ENCODE peak calls at places on chromosomes 12 and 14, in six cellular contexts. One of them, this sample, is unnamed.

GRCh38 chr14:35244542-35244941 is 47.6 kb upstream of the PSMA6 start:
- DNase-seq in AG04449: no peak
- DNase-seq in upper lobe of left lung: no peak
- DNase-seq in CD8-positive, alpha-beta T cell: no peak
- DNase-seq in naive thymus-derived CD4-positive, alpha-beta T cell: no peak
- DNase-seq in RWPE2: no peak
- DNase-seq in this sample: no peak

GRCh38 chr14:61403411-61403810 is 82.0 kb downstream of the PRKCH start:
- DNase-seq in AG04449: no peak
- DNase-seq in upper lobe of left lung: no peak
- DNase-seq in CD8-positive, alpha-beta T cell: peak
- DNase-seq in naive thymus-derived CD4-positive, alpha-beta T cell: peak
- DNase-seq in RWPE2: no peak
- DNase-seq in this sample: peak

GRCh38 chr14:85934123-85934885 is 404.4 kb downstream of the FLRT2 start:
- DNase-seq in AG04449: no peak
- DNase-seq in upper lobe of left lung: no peak
- DNase-seq in CD8-positive, alpha-beta T cell: peak
- DNase-seq in naive thymus-derived CD4-positive, alpha-beta T cell: peak
- DNase-seq in RWPE2: no peak
- DNase-seq in this sample: peak

GRCh38 chr12:57722716-57723629 is 15.6 kb downstream of the AGAP2 start:
- DNase-seq in AG04449: no peak
- DNase-seq in upper lobe of left lung: no peak
- DNase-seq in CD8-positive, alpha-beta T cell: no peak
- DNase-seq in naive thymus-derived CD4-positive, alpha-beta T cell: no peak
- DNase-seq in RWPE2: no peak
- DNase-seq in this sample: no peak

GRCh38 chr14:51604078-51604477 is 47.6 kb upstream of the FRMD6 start:
- DNase-seq in AG04449: peak
- DNase-seq in upper lobe of left lung: no peak
- DNase-seq in CD8-positive, alpha-beta T cell: no peak
- DNase-seq in naive thymus-derived CD4-positive, alpha-beta T cell: no peak
- DNase-seq in RWPE2: no peak
- DNase-seq in this sample: no peak

GRCh38 chr14:64758711-64759554 is 54.7 kb downstream of the PLEKHG3 start:
- DNase-seq in AG04449: peak
- DNase-seq in upper lobe of left lung: no peak
- DNase-seq in CD8-positive, alpha-beta T cell: no peak
- DNase-seq in naive thymus-derived CD4-positive, alpha-beta T cell: no peak
- DNase-seq in RWPE2: peak
- DNase-seq in this sample: no peak

GRCh38 chr12:30180602-30181001 is 396.9 kb upstream of the TMTC1 start:
- DNase-seq in AG04449: no peak
- DNase-seq in upper lobe of left lung: no peak
- DNase-seq in CD8-positive, alpha-beta T cell: no peak
- DNase-seq in naive thymus-derived CD4-positive, alpha-beta T cell: no peak
- DNase-seq in RWPE2: no peak
- DNase-seq in this sample: no peak

GRCh38 chr12:95006206-95006605 is 2.7 kb upstream of the NDUFA12 start:
- DNase-seq in AG04449: no peak
- DNase-seq in upper lobe of left lung: no peak
- DNase-seq in CD8-positive, alpha-beta T cell: no peak
- DNase-seq in naive thymus-derived CD4-positive, alpha-beta T cell: peak
- DNase-seq in RWPE2: no peak
- DNase-seq in this sample: peak

GRCh38 chr14:54366726-54367707 is 29.8 kb upstream of the CDKN3 start:
- DNase-seq in AG04449: peak
- DNase-seq in upper lobe of left lung: no peak
- DNase-seq in CD8-positive, alpha-beta T cell: peak
- DNase-seq in naive thymus-derived CD4-positive, alpha-beta T cell: no peak
- DNase-seq in RWPE2: no peak
- DNase-seq in this sample: peak

GRCh38 chr14:61260939-61261776 is 20.0 kb downstream of the TMEM30B start:
- DNase-seq in AG04449: no peak
- DNase-seq in upper lobe of left lung: no peak
- DNase-seq in CD8-positive, alpha-beta T cell: no peak
- DNase-seq in naive thymus-derived CD4-positive, alpha-beta T cell: no peak
- DNase-seq in RWPE2: no peak
- DNase-seq in this sample: no peak

GRCh38 chr14:103867523-103867953 is 20.2 kb upstream of the PPP1R13B start:
- DNase-seq in AG04449: no peak
- DNase-seq in upper lobe of left lung: peak
- DNase-seq in CD8-positive, alpha-beta T cell: no peak
- DNase-seq in naive thymus-derived CD4-positive, alpha-beta T cell: no peak
- DNase-seq in RWPE2: peak
- DNase-seq in this sample: no peak

GRCh38 chr14:85248881-85249635 is 280.9 kb upstream of the FLRT2 start:
- DNase-seq in AG04449: no peak
- DNase-seq in upper lobe of left lung: no peak
- DNase-seq in CD8-positive, alpha-beta T cell: no peak
- DNase-seq in naive thymus-derived CD4-positive, alpha-beta T cell: no peak
- DNase-seq in RWPE2: no peak
- DNase-seq in this sample: no peak

GRCh38 chr14:77053046-77053841 is 24.7 kb upstream of the IRF2BPL start:
- DNase-seq in AG04449: no peak
- DNase-seq in upper lobe of left lung: peak
- DNase-seq in CD8-positive, alpha-beta T cell: peak
- DNase-seq in naive thymus-derived CD4-positive, alpha-beta T cell: peak
- DNase-seq in RWPE2: no peak
- DNase-seq in this sample: peak

GRCh38 chr14:68979021-68979721 is at the start of gene ACTN1:
- DNase-seq in AG04449: peak
- DNase-seq in upper lobe of left lung: peak
- DNase-seq in CD8-positive, alpha-beta T cell: peak
- DNase-seq in naive thymus-derived CD4-positive, alpha-beta T cell: peak
- DNase-seq in RWPE2: peak
- DNase-seq in this sample: peak

GRCh38 chr12:114069507-114069906 is 103.4 kb upstream of the RBM19 start:
- DNase-seq in AG04449: no peak
- DNase-seq in upper lobe of left lung: no peak
- DNase-seq in CD8-positive, alpha-beta T cell: no peak
- DNase-seq in naive thymus-derived CD4-positive, alpha-beta T cell: no peak
- DNase-seq in RWPE2: no peak
- DNase-seq in this sample: no peak

GRCh38 chr14:61145258-61145902 is 135.8 kb downstream of the TMEM30B start:
- DNase-seq in AG04449: peak
- DNase-seq in upper lobe of left lung: no peak
- DNase-seq in CD8-positive, alpha-beta T cell: no peak
- DNase-seq in naive thymus-derived CD4-positive, alpha-beta T cell: no peak
- DNase-seq in RWPE2: no peak
- DNase-seq in this sample: no peak

GRCh38 chr12:75944097-75944904 is 87.3 kb downstream of the PHLDA1 start:
- DNase-seq in AG04449: peak
- DNase-seq in upper lobe of left lung: no peak
- DNase-seq in CD8-positive, alpha-beta T cell: no peak
- DNase-seq in naive thymus-derived CD4-positive, alpha-beta T cell: no peak
- DNase-seq in RWPE2: no peak
- DNase-seq in this sample: peak

GRCh38 chr14:88232783-88233182 is 90.3 kb downstream of the KCNK10 start:
- DNase-seq in AG04449: no peak
- DNase-seq in upper lobe of left lung: no peak
- DNase-seq in CD8-positive, alpha-beta T cell: no peak
- DNase-seq in naive thymus-derived CD4-positive, alpha-beta T cell: no peak
- DNase-seq in RWPE2: no peak
- DNase-seq in this sample: no peak

GRCh38 chr12:94592080-94592479 is 58.3 kb downstream of the TMCC3 start:
- DNase-seq in AG04449: no peak
- DNase-seq in upper lobe of left lung: no peak
- DNase-seq in CD8-positive, alpha-beta T cell: no peak
- DNase-seq in naive thymus-derived CD4-positive, alpha-beta T cell: no peak
- DNase-seq in RWPE2: no peak
- DNase-seq in this sample: no peak

GRCh38 chr12:74401035-74401434 is 136.6 kb upstream of the ATXN7L3B start:
- DNase-seq in AG04449: no peak
- DNase-seq in upper lobe of left lung: no peak
- DNase-seq in CD8-positive, alpha-beta T cell: no peak
- DNase-seq in naive thymus-derived CD4-positive, alpha-beta T cell: no peak
- DNase-seq in RWPE2: no peak
- DNase-seq in this sample: no peak

GRCh38 chr14:68704736-68705720 is 87.8 kb downstream of the ZFP36L1 start:
- DNase-seq in AG04449: no peak
- DNase-seq in upper lobe of left lung: no peak
- DNase-seq in CD8-positive, alpha-beta T cell: no peak
- DNase-seq in naive thymus-derived CD4-positive, alpha-beta T cell: no peak
- DNase-seq in RWPE2: no peak
- DNase-seq in this sample: no peak

GRCh38 chr12:27431185-27431584 is 15.4 kb upstream of the SMCO2 start:
- DNase-seq in AG04449: no peak
- DNase-seq in upper lobe of left lung: no peak
- DNase-seq in CD8-positive, alpha-beta T cell: no peak
- DNase-seq in naive thymus-derived CD4-positive, alpha-beta T cell: no peak
- DNase-seq in RWPE2: no peak
- DNase-seq in this sample: peak

GRCh38 chr14:43706901-43707300 is 800.2 kb downstream of the FSCB start:
- DNase-seq in AG04449: no peak
- DNase-seq in upper lobe of left lung: no peak
- DNase-seq in CD8-positive, alpha-beta T cell: no peak
- DNase-seq in naive thymus-derived CD4-positive, alpha-beta T cell: no peak
- DNase-seq in RWPE2: no peak
- DNase-seq in this sample: no peak

DNA sequence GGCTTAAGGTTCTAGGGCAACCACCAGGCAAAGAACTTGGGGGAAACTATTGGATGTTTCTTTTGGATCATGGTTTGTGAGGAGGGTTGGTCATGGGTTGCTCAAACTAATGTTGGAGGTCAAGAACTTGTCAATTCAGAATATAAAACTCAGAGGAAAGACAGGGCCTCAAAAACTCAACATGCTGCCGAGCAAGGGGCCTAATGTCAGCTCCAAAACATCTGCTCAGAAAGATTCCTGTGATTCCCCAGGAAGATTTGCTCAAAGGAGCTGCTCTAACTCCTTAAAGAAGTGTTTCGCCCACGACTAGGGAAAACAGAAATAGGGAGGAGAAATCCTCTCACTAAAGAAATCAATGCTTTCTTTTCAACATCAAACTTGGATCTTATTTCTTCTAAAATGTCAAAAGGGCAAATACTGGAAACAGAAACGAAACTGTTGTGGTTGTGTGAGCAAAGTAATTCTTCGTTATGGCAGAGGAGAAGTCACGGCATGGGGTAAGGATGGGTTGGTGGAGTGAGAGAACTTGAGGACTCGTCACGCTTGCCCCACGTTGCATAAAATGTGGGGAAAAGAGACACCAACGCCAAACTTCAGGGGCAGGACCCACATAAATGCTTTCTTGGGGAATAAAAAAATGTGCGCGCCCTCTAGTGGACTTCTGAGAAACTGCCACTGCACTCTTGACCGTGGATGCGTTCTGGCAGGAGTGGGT is 3.8 kb upstream of the IGF1 start:
- DNase-seq in AG04449: no peak
- DNase-seq in upper lobe of left lung: no peak
- DNase-seq in CD8-positive, alpha-beta T cell: peak
- DNase-seq in naive thymus-derived CD4-positive, alpha-beta T cell: peak
- DNase-seq in RWPE2: no peak
- DNase-seq in this sample: peak
- H3K4me3 ChIP-seq in AG04449: no peak
- H3K4me3 ChIP-seq in upper lobe of left lung: peak
- H3K4me3 ChIP-seq in CD8-positive, alpha-beta T cell: no peak
- H3K4me3 ChIP-seq in naive thymus-derived CD4-positive, alpha-beta T cell: peak
- H3K4me3 ChIP-seq in RWPE2: no peak
- H3K4me3 ChIP-seq in this sample: no peak

GRCh38 chr12:22935090-22935489 is 310.1 kb downstream of the ETNK1 start:
- DNase-seq in AG04449: no peak
- DNase-seq in upper lobe of left lung: peak
- DNase-seq in CD8-positive, alpha-beta T cell: no peak
- DNase-seq in naive thymus-derived CD4-positive, alpha-beta T cell: no peak
- DNase-seq in RWPE2: no peak
- DNase-seq in this sample: no peak
- H3K4me3 ChIP-seq in AG04449: no peak
- H3K4me3 ChIP-seq in upper lobe of left lung: no peak
- H3K4me3 ChIP-seq in CD8-positive, alpha-beta T cell: no peak
- H3K4me3 ChIP-seq in naive thymus-derived CD4-positive, alpha-beta T cell: no peak
- H3K4me3 ChIP-seq in RWPE2: no peak
- H3K4me3 ChIP-seq in this sample: no peak

DNA sequence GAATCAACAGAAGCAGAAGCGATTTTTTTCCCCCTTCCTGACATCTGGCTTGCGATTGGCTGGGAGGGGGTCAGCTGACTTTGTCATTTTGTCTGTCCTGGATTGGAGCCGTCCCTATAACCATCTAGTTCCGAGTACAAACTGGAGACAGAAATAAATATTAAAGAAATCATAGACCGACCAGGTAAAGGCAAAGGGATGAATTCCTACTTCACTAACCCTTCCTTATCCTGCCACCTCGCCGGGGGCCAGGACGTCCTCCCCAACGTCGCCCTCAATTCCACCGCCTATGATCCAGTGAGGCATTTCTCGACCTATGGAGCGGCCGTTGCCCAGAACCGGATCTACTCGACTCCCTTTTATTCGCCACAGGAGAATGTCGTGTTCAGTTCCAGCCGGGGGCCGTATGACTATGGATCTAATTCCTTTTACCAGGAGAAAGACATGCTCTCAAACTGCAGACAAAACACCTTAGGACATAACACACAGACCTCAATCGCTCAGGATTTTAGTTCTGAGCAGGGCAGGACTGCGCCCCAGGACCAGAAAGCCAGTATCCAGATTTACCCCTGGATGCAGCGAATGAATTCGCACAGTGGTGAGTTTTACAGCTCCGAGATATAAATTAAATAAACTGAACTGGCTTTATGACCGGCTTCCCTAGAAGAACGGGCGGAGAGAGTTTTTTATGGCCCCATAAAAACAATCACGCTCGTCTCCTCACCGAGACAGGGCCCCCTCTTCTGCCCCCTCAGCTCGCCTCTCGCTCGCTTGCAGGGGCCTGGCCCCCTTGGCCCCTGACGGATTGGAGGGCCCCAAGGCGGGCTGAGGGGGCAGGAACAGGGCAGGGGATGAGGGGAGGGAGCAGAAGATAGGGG is at the start of gene HOXC6:
- DNase-seq in AG04449: no peak
- DNase-seq in upper lobe of left lung: peak
- DNase-seq in CD8-positive, alpha-beta T cell: no peak
- DNase-seq in naive thymus-derived CD4-positive, alpha-beta T cell: no peak
- DNase-seq in RWPE2: no peak
- DNase-seq in this sample: no peak
- H3K4me3 ChIP-seq in AG04449: peak
- H3K4me3 ChIP-seq in upper lobe of left lung: peak
- H3K4me3 ChIP-seq in CD8-positive, alpha-beta T cell: no peak
- H3K4me3 ChIP-seq in naive thymus-derived CD4-positive, alpha-beta T cell: no peak
- H3K4me3 ChIP-seq in RWPE2: peak
- H3K4me3 ChIP-seq in this sample: no peak

DNA sequence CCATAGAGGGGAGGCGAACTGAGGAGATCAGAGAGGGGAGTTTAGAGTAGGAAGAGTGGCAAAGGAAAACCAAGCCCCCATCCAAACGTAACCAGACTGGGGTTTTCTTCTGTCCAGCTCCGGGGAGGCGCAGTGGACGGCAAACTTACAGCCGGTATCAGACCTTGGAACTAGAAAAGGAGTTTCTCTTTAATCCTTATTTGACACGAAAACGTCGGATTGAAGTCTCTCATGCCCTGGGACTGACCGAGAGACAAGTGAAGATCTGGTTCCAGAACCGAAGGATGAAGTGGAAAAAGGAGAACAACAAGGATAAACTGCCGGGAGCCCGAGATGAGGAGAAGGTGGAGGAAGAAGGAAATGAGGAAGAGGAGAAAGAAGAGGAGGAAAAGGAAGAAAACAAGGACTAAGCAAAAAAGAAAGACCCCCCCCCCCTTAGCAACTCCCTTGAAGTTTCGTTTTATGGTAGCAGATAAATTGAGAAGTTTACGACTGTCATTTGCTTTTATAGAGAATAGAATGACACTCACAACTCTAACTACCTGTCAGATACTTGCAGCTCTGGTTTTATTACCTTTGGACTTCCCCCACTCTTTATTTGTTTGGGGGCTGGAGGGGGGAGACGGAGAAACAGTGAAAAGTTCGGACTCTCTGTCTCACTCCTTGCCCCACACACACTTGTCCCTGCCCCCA is 2.3 kb downstream of the HOXC8 start:
- DNase-seq in AG04449: no peak
- DNase-seq in upper lobe of left lung: no peak
- DNase-seq in CD8-positive, alpha-beta T cell: no peak
- DNase-seq in naive thymus-derived CD4-positive, alpha-beta T cell: no peak
- DNase-seq in RWPE2: no peak
- DNase-seq in this sample: no peak
- H3K4me3 ChIP-seq in AG04449: peak
- H3K4me3 ChIP-seq in upper lobe of left lung: no peak
- H3K4me3 ChIP-seq in CD8-positive, alpha-beta T cell: no peak
- H3K4me3 ChIP-seq in naive thymus-derived CD4-positive, alpha-beta T cell: no peak
- H3K4me3 ChIP-seq in RWPE2: peak
- H3K4me3 ChIP-seq in this sample: no peak